ENCODE peak calls at places on chromosome 21, in six cellular contexts. X is mesendoderm; B is activated CD4-positive, alpha-beta T cell treated with anti-CD3 and anti-CD28 coated beads, Interleukin-2, amount 50 U/mL, for 1 hour; L is posterior cingulate gyrus; Y is naive thymus-derived CD8-positive, alpha-beta T cell; Q is A172. S is an unnamed sample.

GRCh38 chr21:29372063-29372802 is 73.5 kb downstream of the BACH1 start:
- DNase-seq in X (peak), B (peak), L (peak), Y (peak), Q (peak), S (peak)

GRCh38 chr21:15531986-15532385 is 197.8 kb upstream of the USP25 start:
- DNase-seq in X (no peak), B (no peak), L (no peak), Y (no peak), Q (no peak), S (no peak)

GRCh38 chr21:43369124-43369523 is 57.8 kb downstream of the SIK1 start:
- DNase-seq in X (no peak), B (no peak), L (peak), Y (no peak), Q (no peak), S (no peak)

GRCh38 chr21:38770660-38771059 is 35.1 kb upstream of the ETS2 start:
- DNase-seq in X (no peak), B (no peak), L (no peak), Y (no peak), Q (no peak), S (no peak)

GRCh38 chr21:38958940-38959685 is 153.4 kb downstream of the ETS2 start:
- DNase-seq in X (no peak), B (no peak), L (no peak), Y (no peak), Q (peak), S (no peak)

GRCh38 chr21:25176637-25177412 is 430.5 kb downstream of the MRPL39 start:
- DNase-seq in X (no peak), B (no peak), L (no peak), Y (no peak), Q (peak), S (no peak)

GRCh38 chr21:39612233-39613028 is at the start of gene B3GALT5:
- DNase-seq in X (peak), B (no peak), L (peak), Y (no peak), Q (peak), S (no peak)

GRCh38 chr21:45990049-45990711 is 8.6 kb downstream of the COL6A1 start:
- DNase-seq in X (no peak), B (no peak), L (no peak), Y (peak), Q (no peak), S (peak)

GRCh38 chr21:46600978-46601377 is 3.9 kb downstream of the S100B start:
- DNase-seq in X (no peak), B (no peak), L (no peak), Y (no peak), Q (no peak), S (no peak)

GRCh38 chr21:46191257-46191685 is 7.0 kb upstream of the SPATC1L start:
- DNase-seq in X (no peak), B (no peak), L (no peak), Y (no peak), Q (peak), S (no peak)

GRCh38 chr21:36509966-36510742 is 30.2 kb upstream of the CLDN14 start:
- DNase-seq in X (peak), B (no peak), L (no peak), Y (no peak), Q (no peak), S (no peak)

S was measured in T-helper 17 cell.